ENCODE peak calls at places on chromosomes 6 and 20, in nine cellular contexts. M, X, J, P, S, U, K, I and A are unnamed samples.
A peak's percentile ranks its signal among the peaks of the same experiment; 100 is the strongest.

GRCh38 chr6:9295641-9296040 is 860.3 kb upstream of the SLC35B3 start:
- DNase-seq in J (no peak), S (no peak), K (no peak), X (no peak), I (no peak), U (no peak), P (no peak), M (no peak), A (no peak)

GRCh38 chr20:9311132-9311531 is 203.3 kb upstream of the LAMP5 start:
- DNase-seq in J (no peak), I (no peak), P (no peak), X (no peak), M (no peak), S (no peak), K (no peak), U (no peak), A (no peak)

GRCh38 chr20:56358070-56358469 is 704 bp upstream of the FAM210B start:
- DNase-seq in U (no peak), S (no peak), I (no peak), P (no peak), J (no peak), K (no peak), M (no peak), X (no peak), A (no peak)

GRCh38 chr20:17619351-17620093 is 49.6 kb downstream of the DSTN start:
- DNase-seq in U (peak; percentile 9), M (no peak), I (no peak), S (no peak), J (peak; percentile 15), P (no peak), X (no peak), K (no peak), A (peak; percentile 15)

GRCh38 chr6:106281088-106281487 is 44.5 kb downstream of the ATG5 start:
- DNase-seq in I (no peak), P (no peak), X (no peak), U (no peak), S (peak; percentile 63), K (no peak), M (no peak), J (no peak), A (no peak)

GRCh38 chr6:28207244-28208179 is 17.6 kb upstream of the ZSCAN9 start:
- DNase-seq in P (no peak), K (no peak), J (no peak), S (no peak), I (peak; percentile 50), U (no peak), X (no peak), M (no peak), A (no peak)

GRCh38 chr6:148855744-148856143 is 108.9 kb downstream of the UST start:
- DNase-seq in S (no peak), M (no peak), P (no peak), I (no peak), X (no peak), U (no peak), K (no peak), J (no peak), A (no peak)

GRCh38 chr6:122825180-122825579 is 36.1 kb downstream of the SMPDL3A start:
- DNase-seq in J (no peak), U (no peak), M (no peak), K (no peak), P (no peak), X (no peak), S (no peak), I (no peak), A (no peak)

GRCh38 chr20:44967207-44967807 is 995 bp downstream of the STK4 start:
- DNase-seq in I (no peak), M (no peak), S (no peak), P (no peak), U (peak; percentile 43), K (no peak), J (peak; percentile 24), X (no peak), A (no peak)

GRCh38 chr20:59191756-59192532 is 28.3 kb downstream of the ZNF831 start:
- DNase-seq in J (no peak), M (no peak), P (no peak), X (no peak), I (no peak), U (no peak), K (no peak), S (no peak), A (no peak)

GRCh38 chr6:17289491-17290106 is 8.4 kb downstream of the RBM24 start:
- DNase-seq in X (peak; percentile 81), P (no peak), K (no peak), U (no peak), M (no peak), S (no peak), I (no peak), J (no peak), A (no peak)

GRCh38 chr6:39791311-39791710 is 865 bp upstream of the DAAM2 start:
- DNase-seq in J (no peak), I (no peak), U (no peak), X (no peak), K (no peak), S (no peak), M (no peak), P (no peak), A (no peak)

GRCh38 chr20:56540415-56540814 is 7.4 kb downstream of the FAM209B start:
- DNase-seq in I (no peak), U (no peak), M (no peak), K (no peak), S (no peak), X (no peak), J (no peak), P (no peak), A (no peak)

GRCh38 chr20:36199293-36200257 is 36.7 kb upstream of the AAR2 start:
- DNase-seq in M (peak; percentile 88), X (peak; percentile 75), K (peak; percentile 68), S (peak; percentile 38), U (peak; percentile 65), I (peak; percentile 91), P (no peak), J (peak; percentile 58), A (peak; percentile 89)

GRCh38 chr6:722077-722524 is 29.2 kb upstream of the EXOC2 start:
- DNase-seq in X (peak; percentile 65), U (peak; percentile 42), P (no peak), M (peak; percentile 75), I (peak; percentile 87), S (peak; percentile 40), K (peak; percentile 42), J (peak; percentile 40), A (peak; percentile 51)

GRCh38 chr6:14059791-14060436 is 57.7 kb upstream of the CD83 start:
- DNase-seq in S (no peak), P (no peak), I (no peak), X (peak; percentile 42), J (no peak), U (no peak), M (peak; percentile 83), K (no peak), A (no peak)

GRCh38 chr20:50273601-50274491 is 83.2 kb downstream of the CEBPB start:
- DNase-seq in M (peak; percentile 13), S (no peak), J (no peak), X (peak; percentile 71), P (no peak), U (no peak), K (peak; percentile 37), I (no peak), A (no peak)

GRCh38 chr6:138430361-138431145 is 26.5 kb downstream of the HEBP2 start:
- DNase-seq in M (peak; percentile 90), I (no peak), J (no peak), U (no peak), S (no peak), K (peak; percentile 34), P (no peak), X (no peak), A (no peak)

GRCh38 chr6:29992792-29993191 is 50.5 kb downstream of the HLA-A start:
- DNase-seq in M (no peak), J (no peak), I (no peak), K (no peak), X (no peak), S (no peak), U (no peak), P (no peak), A (no peak)

GRCh38 chr20:53718622-53719021 is 125.0 kb upstream of the ZNF217 start:
- DNase-seq in J (no peak), U (no peak), I (no peak), S (no peak), M (no peak), P (no peak), K (no peak), X (no peak), A (no peak)

GRCh38 chr6:108757357-108757756 is 90.9 kb upstream of the ARMC2 start:
- DNase-seq in U (no peak), X (no peak), J (no peak), I (no peak), S (no peak), K (no peak), M (no peak), P (no peak), A (no peak)

GRCh38 chr6:74137910-74138309 is 441.9 kb downstream of the CD109 start:
- DNase-seq in X (no peak), P (no peak), U (no peak), M (no peak), K (no peak), I (no peak), J (no peak), S (peak; percentile 74), A (no peak)

GRCh38 chr6:5626727-5627426 is 365.6 kb downstream of the FARS2 start:
- DNase-seq in J (no peak), P (no peak), M (no peak), K (no peak), U (no peak), S (no peak), X (no peak), I (no peak), A (no peak)

GRCh38 chr6:14817068-14817467 is 428.8 kb upstream of the JARID2 start:
- DNase-seq in U (no peak), X (no peak), I (no peak), M (no peak), K (no peak), S (no peak), J (no peak), P (no peak), A (no peak)

GRCh38 chr20:32206383-32207210 is 946 bp downstream of the PLAGL2 start:
- DNase-seq in U (no peak), I (no peak), J (no peak), X (no peak), P (no peak), S (no peak), K (no peak), M (no peak), A (no peak)

GRCh38 chr6:158707120-158707519 is 57.3 kb downstream of the SYTL3 start:
- DNase-seq in P (no peak), S (no peak), X (no peak), M (no peak), J (no peak), I (no peak), K (no peak), U (no peak), A (no peak)